ENCODE peak calls at places on chromosomes 5 and 9, in four cellular contexts. P is ovary; K is upper lobe of left lung; R is CD4-positive, alpha-beta memory T cell. G is an unnamed sample.

GRCh38 chr5:126917918-126918623 is 112.3 kb downstream of the MARCHF3 start:
- DNase-seq in P (no peak), K (peak; percentile 57), R (no peak), G (peak; percentile 2)

GRCh38 chr5:116517557-116517956 is 57.1 kb downstream of the SEMA6A start:
- DNase-seq in P (no peak), K (no peak), R (no peak), G (no peak)

GRCh38 chr9:72524820-72525539 is 3.6 kb downstream of the TMC1 start:
- DNase-seq in P (no peak), K (peak; percentile 84), R (peak; percentile 68), G (no peak)

GRCh38 chr9:79616013-79616412 is 44.2 kb downstream of the TLE4 start:
- DNase-seq in P (no peak), K (no peak), R (no peak), G (no peak)

GRCh38 chr9:129728744-129729143 is 24.1 kb downstream of the PTGES start:
- DNase-seq in P (no peak), K (no peak), R (no peak), G (no peak)

GRCh38 chr9:371349-371748 is 156.7 kb downstream of the DOCK8 start:
- DNase-seq in P (no peak), K (no peak), R (no peak), G (no peak)

GRCh38 chr5:170632266-170632984 is 128.6 kb downstream of the KCNIP1 start:
- DNase-seq in P (no peak), K (no peak), R (no peak), G (no peak)

GRCh38 chr9:37800631-37801286 is at the start of gene DCAF10:
- DNase-seq in P (peak; percentile 91), K (peak; percentile 85), R (peak; percentile 83), G (peak; percentile 86)

GRCh38 chr9:125586173-125586512 is 120.9 kb downstream of the MAPKAP1 start:
- DNase-seq in P (no peak), K (no peak), R (no peak), G (no peak)

GRCh38 chr5:104412649-104413240 is 850.2 kb upstream of the NUDT12 start:
- DNase-seq in P (no peak), K (no peak), R (no peak), G (no peak)

GRCh38 chr9:136297016-136297691 is 6.7 kb downstream of the CCDC187 start:
- DNase-seq in P (no peak), K (peak; percentile 36), R (no peak), G (no peak)

GRCh38 chr5:103057208-103058130 is 62.5 kb downstream of the GIN1 start:
- DNase-seq in P (no peak), K (no peak), R (no peak), G (no peak)

GRCh38 chr5:33824516-33825195 is 67.1 kb downstream of the ADAMTS12 start:
- DNase-seq in P (no peak), K (no peak), R (no peak), G (no peak)

GRCh38 chr9:96009690-96010477 is 134.4 kb downstream of the ERCC6L2 start:
- DNase-seq in P (no peak), K (no peak), R (peak; percentile 82), G (peak; percentile 63)

GRCh38 chr9:6008169-6008979 is 7.0 kb downstream of the RANBP6 start:
- DNase-seq in P (peak; percentile 93), K (peak; percentile 96), R (peak; percentile 99), G (peak; percentile 98)

GRCh38 chr5:168047043-168047668 is 244.3 kb upstream of the WWC1 start:
- DNase-seq in P (no peak), K (peak; percentile 34), R (no peak), G (no peak)

GRCh38 chr5:170442381-170442780 is 53.2 kb upstream of the KCNMB1 start:
- DNase-seq in P (no peak), K (no peak), R (no peak), G (no peak)

GRCh38 chr5:158313027-158313738 is 454.2 kb upstream of the CLINT1 start:
- DNase-seq in P (no peak), K (no peak), R (no peak), G (no peak)

GRCh38 chr9:124786881-124787573 is 10.1 kb downstream of the OLFML2A start:
- DNase-seq in P (peak; percentile 14), K (peak; percentile 10), R (no peak), G (no peak)

DNA sequence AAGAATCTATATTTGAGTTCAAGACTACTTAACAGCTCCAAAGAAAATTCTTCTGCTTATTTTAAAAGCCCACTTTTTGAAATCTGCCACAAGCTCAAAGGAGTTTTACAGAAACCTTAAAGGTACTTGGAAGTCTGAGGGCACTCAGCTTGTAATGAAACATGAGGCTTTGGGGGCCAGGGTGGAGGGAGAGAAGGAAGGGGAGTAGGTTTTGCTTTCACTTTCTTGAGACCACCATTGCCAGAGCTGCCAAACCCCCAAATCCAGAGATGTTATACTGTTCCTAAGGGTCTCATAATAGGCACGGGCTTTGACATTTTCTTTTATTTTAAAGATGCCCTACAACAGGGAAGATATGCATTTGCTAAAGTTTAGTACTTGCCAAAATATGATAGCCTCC is 42.6 kb upstream of the TNFAIP8 start:
- DNase-seq in P (no peak), K (no peak), R (no peak), G (no peak)
- H3K4me1 ChIP-seq in P (no peaks in the 10 kb centered on the region), K (peaks cover 9% of the 10 kb centered on the region), R (peaks cover 96% of the 10 kb centered on the region), G (peaks cover 95% of the 10 kb centered on the region)

DNA sequence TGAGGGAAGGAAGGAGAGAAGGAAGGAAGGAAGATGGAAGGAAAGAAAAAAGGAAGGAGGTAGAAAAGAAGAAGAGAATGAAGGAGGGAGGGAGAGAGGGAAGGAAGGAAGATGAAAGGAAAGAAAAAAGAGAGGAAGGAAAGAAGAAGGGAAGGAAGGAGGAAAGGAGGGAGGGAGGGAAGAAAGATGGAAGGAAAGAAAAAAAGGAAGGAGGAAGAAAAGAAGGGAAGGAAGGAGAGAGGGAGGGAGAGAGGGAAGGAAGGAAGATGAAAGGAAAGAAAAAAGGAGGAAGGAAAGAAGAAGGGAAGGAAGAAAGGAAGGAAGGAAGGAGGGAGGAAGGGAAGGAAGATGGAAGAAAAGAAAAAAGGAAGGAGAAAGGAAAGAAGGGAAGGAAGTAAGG is 184.4 kb upstream of the TRIM32 start:
- DNase-seq in P (no peak), K (no peak), R (no peak), G (no peak)
- H3K27me3 ChIP-seq in P (no peaks in the 10 kb centered on the region), K (no peaks in the 10 kb centered on the region), R (no peaks in the 10 kb centered on the region), G (no peaks in the 10 kb centered on the region)

GRCh38 chr9:133362359-133363044 is 6.2 kb downstream of the SURF2 start:
- DNase-seq in P (no peak), K (no peak), R (no peak), G (no peak)
- H3K4me1 ChIP-seq in P (no peaks in the 10 kb centered on the region), K (peaks cover 5% of the 10 kb centered on the region), R (peaks cover 27% of the 10 kb centered on the region), G (peaks cover 23% of the 10 kb centered on the region)

DNA sequence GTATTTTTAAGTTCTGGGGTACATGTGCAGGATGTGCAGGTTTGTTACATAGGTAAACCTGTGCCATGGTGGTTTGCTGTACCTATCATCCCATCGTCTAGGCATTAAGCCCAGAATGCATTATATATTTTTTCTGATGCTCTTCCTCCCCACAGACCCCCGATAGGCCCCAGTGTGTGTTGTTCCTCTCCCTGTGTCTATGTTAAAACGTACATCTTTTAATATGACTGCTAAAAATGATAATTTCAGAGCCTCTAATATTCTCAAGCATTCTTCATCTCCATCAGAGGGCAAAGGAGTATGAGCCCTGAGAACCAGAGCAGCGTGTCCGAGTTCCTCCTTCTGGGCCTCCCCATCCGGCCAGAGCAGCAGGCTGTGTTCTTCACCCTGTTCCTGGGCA is at the start of gene OR1J2:
- DNase-seq in P (no peak), K (no peak), R (no peak), G (no peak)
- H3K27me3 ChIP-seq in P (no peaks in the 10 kb centered on the region), K (no peaks in the 10 kb centered on the region), R (no peaks in the 10 kb centered on the region), G (peaks cover 7% of the 10 kb centered on the region)

GRCh38 chr5:52743970-52744369 is 43.7 kb upstream of the ITGA1 start:
- DNase-seq in P (no peak), K (no peak), R (peak; percentile 59), G (peak; percentile 2)

GRCh38 chr5:52746539-52746938 is 41.2 kb upstream of the ITGA1 start:
- DNase-seq in P (no peak), K (no peak), R (no peak), G (no peak)

GRCh38 chr5:52743529-52743928 is 44.2 kb upstream of the ITGA1 start:
- DNase-seq in P (no peak), K (no peak), R (no peak), G (no peak)

GRCh38 chr5:52740007-52740406 is 47.7 kb upstream of the ITGA1 start:
- DNase-seq in P (no peak), K (no peak), R (no peak), G (no peak)

GRCh38 chr5:52743012-52743411 is 44.7 kb upstream of the ITGA1 start:
- DNase-seq in P (no peak), K (no peak), R (peak; percentile 30), G (no peak)
- H3K4me1 ChIP-seq in P (peaks cover 2% of the 10 kb centered on the region), K (peaks cover 11% of the 10 kb centered on the region), R (peaks cover 54% of the 10 kb centered on the region), G (no peaks in the 10 kb centered on the region)

GRCh38 chr9:133656211-133657119 is 20.3 kb downstream of the DBH start:
- DNase-seq in P (no peak), K (no peak), R (peak; percentile 60), G (peak; percentile 34)
- H3K27me3 ChIP-seq in P (no peaks in the 10 kb centered on the region), K (peaks cover 5% of the 10 kb centered on the region), R (peaks cover 6% of the 10 kb centered on the region), G (no peaks in the 10 kb centered on the region)

G was measured in CD4-positive, CD25-positive, alpha-beta regulatory T cell.